ENCODE peak calls at places on chromosomes 1 and 21, in five cellular contexts. One of them, this sample, is unnamed.
A peak's percentile ranks its signal among the peaks of the same experiment; 100 is the strongest.

GRCh38 chr1:24609949-24610517 is 33.1 kb upstream of the SRRM1 start:
- DNase-seq in heart right ventricle: no peak
- DNase-seq in aorta: no peak
- DNase-seq in stomach: no peak
- DNase-seq in lower lobe of right lung: no peak
- DNase-seq in this sample: no peak

GRCh38 chr1:162004441-162004950 is 19.2 kb downstream of the OLFML2B start:
- DNase-seq in lower lobe of right lung: no peak
- DNase-seq in heart right ventricle: no peak
- DNase-seq in stomach: no peak
- DNase-seq in aorta: no peak
- DNase-seq in this sample: no peak

GRCh38 chr1:151981178-151981525 is 12.5 kb downstream of the S100A10 start:
- DNase-seq in lower lobe of right lung: no peak
- DNase-seq in heart right ventricle: no peak
- DNase-seq in aorta: no peak
- DNase-seq in stomach: no peak
- DNase-seq in this sample: no peak

GRCh38 chr1:47508900-47509488 is 71.2 kb downstream of the FOXD2 start:
- DNase-seq in heart right ventricle: no peak
- DNase-seq in lower lobe of right lung: no peak
- DNase-seq in aorta: no peak
- DNase-seq in stomach: no peak
- DNase-seq in this sample: no peak

GRCh38 chr21:44428281-44428942 is 26.9 kb upstream of the LRRC3 start:
- DNase-seq in lower lobe of right lung: peak; percentile 54
- DNase-seq in heart right ventricle: no peak
- DNase-seq in stomach: peak; percentile 77
- DNase-seq in aorta: peak; percentile 25
- DNase-seq in this sample: peak; percentile 29

GRCh38 chr1:224387302-224387912 is 30.7 kb downstream of the CNIH4 start:
- DNase-seq in heart right ventricle: no peak
- DNase-seq in aorta: no peak
- DNase-seq in stomach: no peak
- DNase-seq in lower lobe of right lung: no peak
- DNase-seq in this sample: no peak

GRCh38 chr1:219441884-219442283 is 171.0 kb downstream of the ZC3H11B start:
- DNase-seq in aorta: no peak
- DNase-seq in stomach: no peak
- DNase-seq in lower lobe of right lung: no peak
- DNase-seq in heart right ventricle: no peak
- DNase-seq in this sample: no peak

GRCh38 chr1:224262373-224263054 is 67.5 kb downstream of the NVL start:
- DNase-seq in aorta: no peak
- DNase-seq in stomach: no peak
- DNase-seq in lower lobe of right lung: no peak
- DNase-seq in heart right ventricle: no peak
- DNase-seq in this sample: no peak

GRCh38 chr21:44024895-44025353 is 12.8 kb downstream of the TRAPPC10 start:
- DNase-seq in aorta: peak; percentile 73
- DNase-seq in lower lobe of right lung: peak; percentile 68
- DNase-seq in stomach: no peak
- DNase-seq in heart right ventricle: peak; percentile 56
- DNase-seq in this sample: no peak

GRCh38 chr1:168689726-168690602 is 39.0 kb downstream of the DPT start:
- DNase-seq in heart right ventricle: peak; percentile 16
- DNase-seq in aorta: no peak
- DNase-seq in lower lobe of right lung: no peak
- DNase-seq in stomach: no peak
- DNase-seq in this sample: no peak

GRCh38 chr1:205802060-205802459 is 10.9 kb downstream of the SLC41A1 start:
- DNase-seq in lower lobe of right lung: no peak
- DNase-seq in aorta: no peak
- DNase-seq in stomach: peak; percentile 63
- DNase-seq in heart right ventricle: no peak
- DNase-seq in this sample: no peak

DNA sequence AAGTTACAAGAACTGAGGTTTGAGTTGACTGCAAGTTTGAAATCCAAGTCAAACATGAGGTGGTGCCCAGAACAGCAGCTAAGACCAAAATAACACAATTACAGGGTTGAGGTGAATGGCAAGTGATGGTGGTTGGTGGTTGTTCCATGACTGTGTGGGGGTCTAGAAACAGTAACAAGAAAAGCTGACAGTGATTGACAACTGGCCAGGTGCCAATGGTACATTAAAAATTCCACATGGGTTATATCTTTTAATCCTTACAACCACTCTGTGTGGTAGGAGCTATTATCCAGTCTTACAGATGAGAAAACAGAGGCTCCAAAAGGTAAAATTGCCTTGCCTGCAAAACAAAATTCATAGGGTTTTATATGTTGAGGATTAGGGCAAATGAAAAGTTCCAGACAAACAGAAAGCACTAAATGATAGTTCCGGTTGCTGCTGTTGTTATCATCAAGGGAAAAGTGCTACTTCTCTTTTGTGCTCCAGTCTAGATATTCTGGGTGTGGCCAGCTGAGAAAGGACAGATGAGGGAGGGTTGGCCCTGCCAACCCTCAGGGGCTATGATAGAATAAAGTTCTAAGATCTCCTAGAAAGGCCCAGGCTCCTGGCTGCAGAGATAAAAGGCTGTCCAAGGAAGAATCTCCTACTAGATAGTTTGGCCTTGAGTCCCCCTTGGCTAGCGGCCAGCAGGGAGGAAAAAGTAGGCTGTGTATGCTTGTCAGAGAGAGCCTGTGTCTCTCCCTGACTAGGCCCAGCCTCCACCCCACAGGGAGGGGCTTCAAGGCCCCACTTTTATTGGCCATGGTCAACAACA is 31.7 kb downstream of the RIMS3 start:
- DNase-seq in aorta: no peak
- DNase-seq in heart right ventricle: peak; percentile 26
- DNase-seq in lower lobe of right lung: no peak
- DNase-seq in stomach: peak; percentile 52
- DNase-seq in this sample: no peak
- H3K27ac ChIP-seq in aorta: no peak overlapping the region
- H3K27ac ChIP-seq in heart right ventricle: no peak overlapping the region
- H3K27ac ChIP-seq in lower lobe of right lung: no peak overlapping the region
- H3K27ac ChIP-seq in stomach: peak overlapping the region; percentile 14
- H3K27ac ChIP-seq in this sample: peak overlapping the region; percentile 50

DNA sequence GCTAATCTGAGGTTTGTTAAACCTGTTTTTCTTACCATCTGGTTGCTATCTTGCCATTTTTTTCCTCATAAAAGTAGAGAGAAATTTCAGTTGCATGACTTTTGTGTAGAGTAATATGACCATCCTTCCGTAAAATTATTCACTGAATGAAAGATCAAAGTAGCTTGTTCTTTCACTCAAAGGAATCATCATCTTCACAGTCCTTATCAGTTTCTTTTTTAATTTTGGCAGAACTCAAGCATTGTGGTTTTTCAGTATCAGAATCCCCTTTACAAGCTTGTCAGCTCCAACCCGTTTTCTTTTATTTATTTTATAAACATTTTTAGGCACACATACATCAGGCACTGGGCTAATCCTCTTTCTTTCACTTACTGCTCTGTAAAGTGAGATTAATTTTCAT is 91.7 kb downstream of the UBE2U start:
- DNase-seq in lower lobe of right lung: no peak
- DNase-seq in aorta: no peak
- DNase-seq in stomach: no peak
- DNase-seq in heart right ventricle: no peak
- DNase-seq in this sample: no peak
- H3K4me1 ChIP-seq in lower lobe of right lung: no peaks in the 10 kb centered on the region
- H3K4me1 ChIP-seq in aorta: no peaks in the 10 kb centered on the region
- H3K4me1 ChIP-seq in stomach: no peaks in the 10 kb centered on the region
- H3K4me1 ChIP-seq in heart right ventricle: no peaks in the 10 kb centered on the region
- H3K4me1 ChIP-seq in this sample: peaks cover 8% of the 10 kb centered on the region

DNA sequence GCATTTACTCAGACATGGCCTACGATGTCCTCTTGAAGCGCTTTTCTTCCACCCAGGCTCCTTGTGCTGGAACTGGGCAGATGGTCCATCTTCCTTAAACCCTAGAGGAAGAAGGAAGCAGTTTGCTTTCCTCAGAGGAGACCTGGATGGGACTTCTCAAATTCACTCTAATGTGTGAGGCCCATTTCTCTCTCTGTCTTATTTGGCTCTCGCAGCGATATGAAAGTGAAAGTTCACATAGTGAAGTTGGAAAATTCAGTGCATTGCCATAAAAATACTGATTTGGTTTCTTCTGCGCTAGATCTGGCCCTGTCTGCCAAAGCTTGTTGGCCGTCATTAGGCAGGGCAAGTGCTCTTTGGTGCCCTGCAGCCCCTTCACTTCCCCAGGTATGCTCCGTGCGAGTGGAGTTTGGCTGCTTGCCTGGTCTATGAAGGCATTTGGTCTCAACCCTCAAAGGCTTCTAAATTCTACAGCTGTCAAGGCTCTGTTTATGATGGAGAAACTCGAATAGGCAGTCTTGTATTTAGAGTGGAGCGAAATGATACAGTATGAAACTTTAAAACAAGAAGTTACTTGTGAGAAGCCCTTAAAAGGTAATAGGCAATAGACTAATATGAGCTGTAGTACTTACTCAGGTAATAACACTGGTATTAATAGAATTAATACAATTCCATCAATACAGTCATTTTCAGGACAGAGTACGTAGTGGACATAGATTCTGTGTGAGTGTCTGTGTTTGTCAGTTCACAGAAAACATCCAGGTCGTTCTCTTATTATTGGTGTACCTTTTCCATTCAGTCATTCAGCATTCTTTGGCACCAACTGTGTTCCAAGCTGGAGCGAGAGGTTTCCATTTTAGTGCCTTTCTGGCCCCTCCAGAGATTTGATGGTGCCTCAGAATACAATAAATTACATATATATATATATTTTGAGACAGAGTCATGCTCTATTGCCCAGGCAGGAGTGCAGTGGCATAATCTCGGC is 20.5 kb downstream of the SZRD1 start:
- DNase-seq in aorta: no peak
- DNase-seq in stomach: no peak
- DNase-seq in heart right ventricle: no peak
- DNase-seq in lower lobe of right lung: peak; percentile 77
- DNase-seq in this sample: no peak
- H3K27ac ChIP-seq in aorta: peak overlapping the region; percentile 97
- H3K27ac ChIP-seq in stomach: no peak overlapping the region
- H3K27ac ChIP-seq in heart right ventricle: peak overlapping the region; percentile 56
- H3K27ac ChIP-seq in lower lobe of right lung: peak overlapping the region; percentile 74
- H3K27ac ChIP-seq in this sample: no peak overlapping the region

GRCh38 chr1:67795179-67795916 is 37.9 kb downstream of the GNG12 start:
- DNase-seq in heart right ventricle: no peak
- DNase-seq in stomach: no peak
- DNase-seq in aorta: no peak
- DNase-seq in lower lobe of right lung: no peak
- DNase-seq in this sample: no peak

GRCh38 chr1:67793562-67793961 is 39.7 kb downstream of the GNG12 start:
- DNase-seq in aorta: no peak
- DNase-seq in heart right ventricle: no peak
- DNase-seq in lower lobe of right lung: no peak
- DNase-seq in stomach: no peak
- DNase-seq in this sample: no peak

GRCh38 chr1:67791686-67792475 is 41.4 kb downstream of the GNG12 start:
- DNase-seq in aorta: no peak
- DNase-seq in heart right ventricle: no peak
- DNase-seq in stomach: no peak
- DNase-seq in lower lobe of right lung: no peak
- DNase-seq in this sample: peak; percentile 66

GRCh38 chr1:67791261-67791660 is 42.0 kb downstream of the GNG12 start:
- DNase-seq in heart right ventricle: no peak
- DNase-seq in aorta: no peak
- DNase-seq in lower lobe of right lung: no peak
- DNase-seq in stomach: no peak
- DNase-seq in this sample: no peak

GRCh38 chr1:67792756-67793475 is 40.4 kb downstream of the GNG12 start:
- DNase-seq in stomach: no peak
- DNase-seq in lower lobe of right lung: no peak
- DNase-seq in heart right ventricle: no peak
- DNase-seq in aorta: no peak
- DNase-seq in this sample: no peak
- H3K4me1 ChIP-seq in stomach: peaks cover 72% of the 10 kb centered on the region
- H3K4me1 ChIP-seq in lower lobe of right lung: peaks cover 35% of the 10 kb centered on the region
- H3K4me1 ChIP-seq in heart right ventricle: peaks cover 12% of the 10 kb centered on the region
- H3K4me1 ChIP-seq in aorta: peaks cover 12% of the 10 kb centered on the region
- H3K4me1 ChIP-seq in this sample: peaks cover 39% of the 10 kb centered on the region

GRCh38 chr1:7221823-7222462 is 436.7 kb downstream of the CAMTA1 start:
- DNase-seq in heart right ventricle: no peak
- DNase-seq in lower lobe of right lung: no peak
- DNase-seq in aorta: no peak
- DNase-seq in stomach: no peak
- DNase-seq in this sample: no peak

GRCh38 chr1:7222616-7223015 is 437.4 kb downstream of the CAMTA1 start:
- DNase-seq in lower lobe of right lung: no peak
- DNase-seq in aorta: no peak
- DNase-seq in heart right ventricle: no peak
- DNase-seq in stomach: no peak
- DNase-seq in this sample: no peak

GRCh38 chr1:7224081-7224534 is 438.9 kb downstream of the CAMTA1 start:
- DNase-seq in stomach: no peak
- DNase-seq in aorta: no peak
- DNase-seq in heart right ventricle: no peak
- DNase-seq in lower lobe of right lung: no peak
- DNase-seq in this sample: no peak

GRCh38 chr1:7224644-7225043 is 439.4 kb downstream of the CAMTA1 start:
- DNase-seq in stomach: no peak
- DNase-seq in aorta: no peak
- DNase-seq in heart right ventricle: peak; percentile 15
- DNase-seq in lower lobe of right lung: no peak
- DNase-seq in this sample: no peak

DNA sequence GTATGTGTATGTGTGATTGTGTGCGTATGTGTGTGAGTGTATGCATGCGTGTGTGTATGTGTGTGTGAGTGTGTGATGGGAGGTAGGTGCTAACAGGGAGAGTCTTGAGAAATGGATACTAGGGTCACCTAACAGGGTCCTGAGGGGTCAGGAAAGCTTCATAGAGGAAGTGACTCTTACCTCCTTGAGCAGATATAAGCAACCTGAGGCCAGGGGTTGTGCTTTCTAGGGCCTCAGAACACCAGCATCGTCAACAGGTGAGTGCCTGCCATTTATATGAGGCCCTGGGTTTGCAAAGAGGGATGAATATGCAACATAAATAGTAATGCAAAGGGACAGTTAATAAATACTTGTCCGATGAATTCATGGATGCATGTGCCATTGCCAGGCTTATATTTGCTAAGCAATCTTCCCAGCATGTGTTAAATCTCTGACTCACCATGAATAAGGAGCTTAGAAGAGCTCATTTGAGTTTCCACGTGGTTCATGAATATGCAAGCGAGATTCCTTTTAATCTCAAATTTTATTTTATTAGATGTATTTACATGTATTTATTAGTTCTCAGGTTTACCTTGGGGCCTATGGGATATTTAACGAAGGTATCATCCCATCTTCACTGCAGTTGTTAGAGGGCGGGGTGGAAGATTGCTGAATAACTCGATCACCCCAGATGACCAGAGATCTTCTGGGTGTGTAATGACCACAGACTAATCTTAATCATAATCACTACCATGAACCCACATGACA is 438.3 kb downstream of the CAMTA1 start:
- DNase-seq in lower lobe of right lung: no peak
- DNase-seq in stomach: no peak
- DNase-seq in aorta: no peak
- DNase-seq in heart right ventricle: no peak
- DNase-seq in this sample: no peak
- H3K27ac ChIP-seq in lower lobe of right lung: no peak overlapping the region
- H3K27ac ChIP-seq in stomach: no peak overlapping the region
- H3K27ac ChIP-seq in aorta: no peak overlapping the region
- H3K27ac ChIP-seq in heart right ventricle: no peak overlapping the region
- H3K27ac ChIP-seq in this sample: peak overlapping the region; percentile 8

This sample was measured in RWPE2.